ENCODE peak calls at places on chromosomes 3 and 15, in five cellular contexts. L, X, Y, M and C are unnamed samples.

GRCh38 chr15:80161473-80162016 is 8.7 kb downstream of the FAH start:
- DNase-seq in L (peak; percentile 75), X (no peak), Y (no peak), M (no peak), C (no peak)

GRCh38 chr3:87267953-87268645 is 8.3 kb downstream of the POU1F1 start:
- DNase-seq in L (no peak), X (no peak), Y (no peak), M (no peak), C (no peak)

GRCh38 chr15:100667405-100668320 is 65.3 kb downstream of the ASB7 start:
- DNase-seq in L (no peak), X (peak; percentile 56), Y (no peak), M (peak; percentile 34), C (no peak)

GRCh38 chr3:48400824-48401433 is 28.9 kb downstream of the FBXW12 start:
- DNase-seq in L (peak; percentile 61), X (no peak), Y (no peak), M (peak; percentile 86), C (peak; percentile 68)

GRCh38 chr15:47409038-47409437 is 308.3 kb upstream of the SEMA6D start:
- DNase-seq in L (no peak), X (no peak), Y (no peak), M (no peak), C (no peak)

GRCh38 chr3:71219744-71220638 is 363.5 kb downstream of the FOXP1 start:
- DNase-seq in L (no peak), X (no peak), Y (no peak), M (no peak), C (no peak)

GRCh38 chr3:69994934-69995333 is 4.6 kb upstream of the SAMMSON start:
- DNase-seq in L (no peak), X (no peak), Y (no peak), M (no peak), C (no peak)

GRCh38 chr3:148763921-148764320 is 63.7 kb upstream of the CPB1 start:
- DNase-seq in L (no peak), X (no peak), Y (no peak), M (no peak), C (no peak)

GRCh38 chr3:78941587-78941986 is 826.2 kb downstream of the ROBO1 start:
- DNase-seq in L (no peak), X (no peak), Y (no peak), M (peak; percentile 78), C (peak; percentile 13)

GRCh38 chr3:72810659-72811434 is 37.4 kb downstream of the SHQ1 start:
- DNase-seq in L (no peak), X (no peak), Y (no peak), M (no peak), C (no peak)

GRCh38 chr15:83471307-83471866 is 24.2 kb downstream of the SH3GL3 start:
- DNase-seq in L (no peak), X (no peak), Y (no peak), M (peak; percentile 10), C (no peak)

GRCh38 chr3:11059090-11059798 is 66.7 kb downstream of the SLC6A1 start:
- DNase-seq in L (peak; percentile 64), X (peak; percentile 44), Y (peak; percentile 37), M (peak; percentile 88), C (peak; percentile 60)

GRCh38 chr15:40091861-40092415 is 16.7 kb downstream of the BMF start:
- DNase-seq in L (no peak), X (no peak), Y (no peak), M (no peak), C (no peak)

GRCh38 chr3:160931474-160931873 is 173.7 kb downstream of the B3GALNT1 start:
- DNase-seq in L (no peak), X (no peak), Y (no peak), M (no peak), C (no peak)

GRCh38 chr3:4753073-4753691 is 226.1 kb upstream of the BHLHE40 start:
- DNase-seq in L (no peak), X (no peak), Y (no peak), M (no peak), C (no peak)

GRCh38 chr3:25597535-25598101 is 67.1 kb downstream of the TOP2B start:
- DNase-seq in L (no peak), X (no peak), Y (no peak), M (no peak), C (no peak)

GRCh38 chr3:188153498-188153948 is 434 bp upstream of the LPP start:
- DNase-seq in L (peak; percentile 93), X (peak; percentile 84), Y (no peak), M (peak; percentile 92), C (peak; percentile 95)

GRCh38 chr3:150870406-150870805 is 34.8 kb downstream of the MINDY4B start:
- DNase-seq in L (no peak), X (no peak), Y (no peak), M (no peak), C (no peak)

GRCh38 chr3:128492353-128493220 is at the start of gene GATA2:
- DNase-seq in L (no peak), X (peak; percentile 51), Y (no peak), M (peak; percentile 55), C (no peak)

GRCh38 chr3:159861369-159861987 is 127.2 kb upstream of the IL12A start:
- DNase-seq in L (no peak), X (no peak), Y (no peak), M (no peak), C (no peak)

GRCh38 chr3:10194328-10195071 is 29.8 kb downstream of the IRAK2 start:
- DNase-seq in L (peak; percentile 78), X (no peak), Y (no peak), M (no peak), C (peak; percentile 37)

GRCh38 chr3:193552911-193553310 is 1.8 kb downstream of the ATP13A4 start:
- DNase-seq in L (no peak), X (no peak), Y (no peak), M (no peak), C (no peak)

GRCh38 chr3:161649900-161650484 is 153.4 kb downstream of the OTOL1 start:
- DNase-seq in L (no peak), X (no peak), Y (no peak), M (peak; percentile 67), C (no peak)

GRCh38 chr3:158748237-158748828 is 16.1 kb upstream of the RARRES1 start:
- DNase-seq in L (peak; percentile 29), X (peak; percentile 66), Y (no peak), M (peak; percentile 33), C (no peak)

GRCh38 chr15:99718421-99718820 is 14.8 kb downstream of the LYSMD4 start:
- DNase-seq in L (no peak), X (no peak), Y (no peak), M (no peak), C (no peak)

GRCh38 chr15:28944286-28944685 is 58.5 kb downstream of the APBA2 start:
- DNase-seq in L (no peak), X (no peak), Y (no peak), M (no peak), C (no peak)